ENCODE peak calls at places on chromosomes 11 and 22, in eight cellular contexts. One of them, this sample, is unnamed.

GRCh38 chr11:44746894-44747293 is 20.1 kb downstream of the TSPAN18 start:
- DNase-seq in A673: no peak
- DNase-seq in CD4-positive, CD25-positive, alpha-beta regulatory T cell: no peak
- DNase-seq in tibial nerve: no peak
- DNase-seq in WERI-Rb-1: no peak
- DNase-seq in H9: peak; percentile 29
- DNase-seq in fibroblast of lung: no peak
- DNase-seq in heart right ventricle: peak; percentile 67
- DNase-seq in this sample: no peak

GRCh38 chr11:10600570-10601248 is 32.2 kb upstream of the LYVE1 start:
- DNase-seq in H9: no peak
- DNase-seq in tibial nerve: no peak
- DNase-seq in heart right ventricle: no peak
- DNase-seq in fibroblast of lung: no peak
- DNase-seq in WERI-Rb-1: no peak
- DNase-seq in CD4-positive, CD25-positive, alpha-beta regulatory T cell: no peak
- DNase-seq in A673: no peak
- DNase-seq in this sample: no peak

GRCh38 chr11:62398011-62398994 is 20.5 kb upstream of the SCGB1A1 start:
- DNase-seq in H9: no peak
- DNase-seq in CD4-positive, CD25-positive, alpha-beta regulatory T cell: no peak
- DNase-seq in A673: no peak
- DNase-seq in fibroblast of lung: peak; percentile 43
- DNase-seq in tibial nerve: no peak
- DNase-seq in WERI-Rb-1: no peak
- DNase-seq in heart right ventricle: peak; percentile 62
- DNase-seq in this sample: no peak

GRCh38 chr11:128193633-128194032 is 393.7 kb downstream of the ETS1 start:
- DNase-seq in A673: no peak
- DNase-seq in H9: no peak
- DNase-seq in WERI-Rb-1: no peak
- DNase-seq in heart right ventricle: no peak
- DNase-seq in tibial nerve: no peak
- DNase-seq in fibroblast of lung: no peak
- DNase-seq in CD4-positive, CD25-positive, alpha-beta regulatory T cell: no peak
- DNase-seq in this sample: no peak

GRCh38 chr11:555500-556174 is 4.9 kb downstream of the LMNTD2 start:
- DNase-seq in A673: no peak
- DNase-seq in tibial nerve: no peak
- DNase-seq in heart right ventricle: no peak
- DNase-seq in H9: no peak
- DNase-seq in WERI-Rb-1: no peak
- DNase-seq in fibroblast of lung: no peak
- DNase-seq in CD4-positive, CD25-positive, alpha-beta regulatory T cell: no peak
- DNase-seq in this sample: no peak

GRCh38 chr11:111387318-111387863 is 8.3 kb upstream of the POU2AF1 start:
- DNase-seq in CD4-positive, CD25-positive, alpha-beta regulatory T cell: no peak
- DNase-seq in H9: no peak
- DNase-seq in A673: peak; percentile 94
- DNase-seq in tibial nerve: no peak
- DNase-seq in WERI-Rb-1: no peak
- DNase-seq in heart right ventricle: peak; percentile 25
- DNase-seq in fibroblast of lung: no peak
- DNase-seq in this sample: no peak

GRCh38 chr11:61378713-61379313 is 13.6 kb upstream of the TMEM216 start:
- DNase-seq in heart right ventricle: no peak
- DNase-seq in WERI-Rb-1: no peak
- DNase-seq in H9: no peak
- DNase-seq in tibial nerve: peak; percentile 37
- DNase-seq in A673: peak; percentile 92
- DNase-seq in fibroblast of lung: peak; percentile 98
- DNase-seq in CD4-positive, CD25-positive, alpha-beta regulatory T cell: no peak
- DNase-seq in this sample: peak; percentile 92

GRCh38 chr11:134560566-134561347 is 148.7 kb upstream of the B3GAT1 start:
- DNase-seq in fibroblast of lung: no peak
- DNase-seq in tibial nerve: no peak
- DNase-seq in WERI-Rb-1: no peak
- DNase-seq in heart right ventricle: no peak
- DNase-seq in H9: no peak
- DNase-seq in A673: no peak
- DNase-seq in CD4-positive, CD25-positive, alpha-beta regulatory T cell: no peak
- DNase-seq in this sample: no peak

GRCh38 chr11:14232652-14233051 is 126.3 kb downstream of the RRAS2 start:
- DNase-seq in fibroblast of lung: no peak
- DNase-seq in WERI-Rb-1: peak; percentile 38
- DNase-seq in A673: no peak
- DNase-seq in heart right ventricle: no peak
- DNase-seq in CD4-positive, CD25-positive, alpha-beta regulatory T cell: no peak
- DNase-seq in tibial nerve: no peak
- DNase-seq in H9: peak; percentile 67
- DNase-seq in this sample: peak; percentile 8
- H3K27ac ChIP-seq in fibroblast of lung: no peak overlapping the region
- H3K27ac ChIP-seq in WERI-Rb-1: no peak overlapping the region
- H3K27ac ChIP-seq in A673: no peak overlapping the region
- H3K27ac ChIP-seq in heart right ventricle: no peak overlapping the region
- H3K27ac ChIP-seq in CD4-positive, CD25-positive, alpha-beta regulatory T cell: no peak overlapping the region
- H3K27ac ChIP-seq in tibial nerve: no peak overlapping the region
- H3K27ac ChIP-seq in H9: no peak overlapping the region
- H3K27ac ChIP-seq in this sample: no peak overlapping the region

GRCh38 chr11:12162652-12163051 is 52.3 kb downstream of the MICAL2 start:
- DNase-seq in CD4-positive, CD25-positive, alpha-beta regulatory T cell: no peak
- DNase-seq in A673: no peak
- DNase-seq in fibroblast of lung: no peak
- DNase-seq in H9: no peak
- DNase-seq in tibial nerve: no peak
- DNase-seq in WERI-Rb-1: no peak
- DNase-seq in heart right ventricle: no peak
- DNase-seq in this sample: no peak
- H3K27ac ChIP-seq in CD4-positive, CD25-positive, alpha-beta regulatory T cell: no peak overlapping the region
- H3K27ac ChIP-seq in A673: no peak overlapping the region
- H3K27ac ChIP-seq in fibroblast of lung: peak overlapping the region; percentile 93
- H3K27ac ChIP-seq in H9: no peak overlapping the region
- H3K27ac ChIP-seq in tibial nerve: peak overlapping the region; percentile 59
- H3K27ac ChIP-seq in WERI-Rb-1: no peak overlapping the region
- H3K27ac ChIP-seq in heart right ventricle: peak overlapping the region; percentile 63
- H3K27ac ChIP-seq in this sample: peak overlapping the region; percentile 65

GRCh38 chr11:133443361-133443760 is 88.9 kb downstream of the OPCML start:
- DNase-seq in WERI-Rb-1: no peak
- DNase-seq in A673: no peak
- DNase-seq in H9: no peak
- DNase-seq in heart right ventricle: no peak
- DNase-seq in CD4-positive, CD25-positive, alpha-beta regulatory T cell: no peak
- DNase-seq in tibial nerve: no peak
- DNase-seq in fibroblast of lung: no peak
- DNase-seq in this sample: no peak

GRCh38 chr11:133441964-133442660 is 90.2 kb downstream of the OPCML start:
- DNase-seq in tibial nerve: no peak
- DNase-seq in H9: no peak
- DNase-seq in heart right ventricle: no peak
- DNase-seq in fibroblast of lung: no peak
- DNase-seq in CD4-positive, CD25-positive, alpha-beta regulatory T cell: no peak
- DNase-seq in WERI-Rb-1: no peak
- DNase-seq in A673: no peak
- DNase-seq in this sample: no peak
- H3K27ac ChIP-seq in tibial nerve: no peak overlapping the region
- H3K27ac ChIP-seq in H9: peak overlapping the region; percentile 80
- H3K27ac ChIP-seq in heart right ventricle: no peak overlapping the region
- H3K27ac ChIP-seq in fibroblast of lung: no peak overlapping the region
- H3K27ac ChIP-seq in CD4-positive, CD25-positive, alpha-beta regulatory T cell: no peak overlapping the region
- H3K27ac ChIP-seq in WERI-Rb-1: no peak overlapping the region
- H3K27ac ChIP-seq in A673: no peak overlapping the region
- H3K27ac ChIP-seq in this sample: no peak overlapping the region

GRCh38 chr22:39183991-39184585 is 31.6 kb upstream of the CBX7 start:
- DNase-seq in heart right ventricle: no peak
- DNase-seq in tibial nerve: no peak
- DNase-seq in CD4-positive, CD25-positive, alpha-beta regulatory T cell: no peak
- DNase-seq in H9: no peak
- DNase-seq in A673: peak; percentile 52
- DNase-seq in WERI-Rb-1: no peak
- DNase-seq in fibroblast of lung: peak; percentile 80
- DNase-seq in this sample: no peak

GRCh38 chr22:39182478-39183030 is 30.1 kb upstream of the CBX7 start:
- DNase-seq in WERI-Rb-1: no peak
- DNase-seq in H9: no peak
- DNase-seq in A673: no peak
- DNase-seq in CD4-positive, CD25-positive, alpha-beta regulatory T cell: no peak
- DNase-seq in heart right ventricle: no peak
- DNase-seq in tibial nerve: no peak
- DNase-seq in fibroblast of lung: peak; percentile 23
- DNase-seq in this sample: no peak

GRCh38 chr22:39185601-39186012 is 33.1 kb upstream of the CBX7 start:
- DNase-seq in A673: no peak
- DNase-seq in H9: no peak
- DNase-seq in heart right ventricle: peak; percentile 80
- DNase-seq in tibial nerve: peak; percentile 42
- DNase-seq in CD4-positive, CD25-positive, alpha-beta regulatory T cell: no peak
- DNase-seq in WERI-Rb-1: no peak
- DNase-seq in fibroblast of lung: peak; percentile 94
- DNase-seq in this sample: no peak

GRCh38 chr22:39181778-39182177 is 29.3 kb upstream of the CBX7 start:
- DNase-seq in WERI-Rb-1: no peak
- DNase-seq in fibroblast of lung: no peak
- DNase-seq in heart right ventricle: no peak
- DNase-seq in tibial nerve: no peak
- DNase-seq in H9: no peak
- DNase-seq in A673: no peak
- DNase-seq in CD4-positive, CD25-positive, alpha-beta regulatory T cell: no peak
- DNase-seq in this sample: no peak

DNA sequence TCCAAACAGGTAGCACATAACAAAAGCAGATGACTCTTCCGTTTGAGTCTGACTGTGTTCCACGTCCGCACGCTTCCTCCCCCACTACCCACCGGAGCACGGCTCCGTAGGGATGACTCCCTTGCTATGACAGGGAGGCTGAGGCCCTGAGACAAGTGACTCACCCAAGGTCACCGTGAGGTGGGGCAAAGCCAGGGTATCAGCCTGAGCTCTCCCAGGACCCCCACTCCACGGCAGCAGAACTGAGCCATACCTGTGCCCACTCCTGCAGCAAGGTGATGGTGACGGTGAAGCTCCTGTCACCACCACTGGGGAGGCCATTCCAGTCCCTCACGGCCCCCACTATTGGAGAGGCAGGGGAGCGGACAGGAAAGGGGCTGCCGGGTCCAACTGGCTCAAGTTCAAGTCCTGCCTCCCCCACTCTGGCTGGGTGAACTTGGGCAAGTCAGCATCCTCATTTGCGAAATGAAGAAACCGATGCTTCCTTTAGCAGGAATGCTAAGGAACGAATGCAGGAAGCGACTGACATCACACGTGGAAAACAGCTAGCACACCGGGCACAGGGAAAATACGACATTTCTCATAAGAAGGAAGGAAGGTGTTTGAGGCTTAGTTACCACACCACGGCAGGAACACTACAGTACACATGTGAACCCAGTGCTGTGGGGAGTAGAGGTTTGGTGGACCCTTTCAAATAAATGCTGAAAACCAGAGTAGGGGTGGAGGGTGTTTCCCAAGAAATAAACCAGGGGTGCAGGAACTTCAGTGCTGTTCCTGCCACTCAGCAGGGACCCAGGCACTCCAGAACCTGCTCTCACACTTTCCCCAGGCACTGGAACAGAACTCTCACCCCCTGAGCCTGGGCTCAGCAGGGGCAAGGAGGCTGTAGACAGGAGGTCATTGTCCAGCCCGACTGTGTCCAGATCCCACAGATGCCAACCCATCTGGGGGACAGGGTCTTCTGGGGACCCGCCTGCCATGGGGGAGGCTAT is 32.4 kb upstream of the CBX7 start:
- DNase-seq in tibial nerve: no peak
- DNase-seq in WERI-Rb-1: no peak
- DNase-seq in CD4-positive, CD25-positive, alpha-beta regulatory T cell: no peak
- DNase-seq in A673: no peak
- DNase-seq in H9: no peak
- DNase-seq in heart right ventricle: no peak
- DNase-seq in fibroblast of lung: peak; percentile 45
- DNase-seq in this sample: no peak
- H3K27ac ChIP-seq in tibial nerve: peak overlapping the region; percentile 81
- H3K27ac ChIP-seq in WERI-Rb-1: no peak overlapping the region
- H3K27ac ChIP-seq in CD4-positive, CD25-positive, alpha-beta regulatory T cell: no peak overlapping the region
- H3K27ac ChIP-seq in A673: no peak overlapping the region
- H3K27ac ChIP-seq in H9: no peak overlapping the region
- H3K27ac ChIP-seq in heart right ventricle: peak overlapping the region; percentile 86
- H3K27ac ChIP-seq in fibroblast of lung: peak overlapping the region; percentile 86
- H3K27ac ChIP-seq in this sample: peak overlapping the region; percentile 13

This sample was measured in RWPE1.